ENCODE peak calls at places on chromosome 11, in seven cellular contexts. X is non-pigmented ciliary epithelial cell, L is AG10803, O is aorta, H is amygdala, F is HEK293T, E is RWPE1. K is an unnamed sample.

GRCh38 chr11:20207781-20208621 is 47.7 kb upstream of the DBX1 start:
- DNase-seq in E (no peak), L (no peak), F (no peak), H (no peak), O (no peak), X (no peak), K (peak; percentile 2)

GRCh38 chr11:134528453-134528852 is 116.4 kb upstream of the B3GAT1 start:
- DNase-seq in F (no peak), X (no peak), E (no peak), H (no peak), L (no peak), O (no peak), K (no peak)

GRCh38 chr11:3119141-3119821 is 45.8 kb downstream of the OSBPL5 start:
- DNase-seq in L (no peak), H (no peak), O (peak; percentile 29), F (no peak), E (no peak), X (no peak), K (no peak)

GRCh38 chr11:102457865-102458264 is 5.3 kb upstream of the TMEM123 start:
- DNase-seq in X (no peak), E (no peak), H (no peak), L (no peak), O (no peak), F (no peak), K (no peak)

GRCh38 chr11:117950320-117950719 is 21.1 kb upstream of the TMPRSS13 start:
- DNase-seq in E (no peak), L (no peak), H (no peak), F (no peak), X (no peak), O (no peak), K (peak; percentile 27)

GRCh38 chr11:11780843-11781242 is 60.9 kb upstream of the USP47 start:
- DNase-seq in X (no peak), L (no peak), E (no peak), H (no peak), F (no peak), O (no peak), K (no peak)

GRCh38 chr11:20088368-20089260 is 71.7 kb downstream of the DBX1 start:
- DNase-seq in E (no peak), F (no peak), O (no peak), L (peak; percentile 13), X (no peak), H (no peak), K (no peak)

GRCh38 chr11:46278387-46279173 is 1.1 kb downstream of the CREB3L1 start:
- DNase-seq in H (no peak), O (peak; percentile 60), L (peak; percentile 60), F (peak; percentile 70), X (no peak), E (no peak), K (peak; percentile 81)

GRCh38 chr11:116595305-116595880 is 177.4 kb downstream of the BUD13 start:
- DNase-seq in O (no peak), L (no peak), E (no peak), F (no peak), X (no peak), H (no peak), K (no peak)